ENCODE peak calls at places on chromosomes 4 and X, in six cellular contexts. I is progenitor cell of endocrine pancreas; Q is stomach; M is activated naive CD8-positive, alpha-beta T cell treated with anti-CD3 and anti-CD28 coated beads for 36 hours; C is effector CD4-positive, alpha-beta T cell; G is SW480. L is an unnamed sample.

GRCh38 chr4:1249148-1249730 is 309 bp upstream of the CTBP1 start:
- DNase-seq in Q (peak; percentile 90), M (peak; percentile 89), C (peak; percentile 79), I (peak; percentile 71), G (peak; percentile 69), L (peak; percentile 84)

GRCh38 chr4:21699437-21699836 is 249.1 kb downstream of the KCNIP4 start:
- DNase-seq in G (no peak), I (no peak), Q (peak; percentile 26), M (no peak), C (no peak), L (no peak)

GRCh38 chrX:16839224-16839851 is 30.8 kb downstream of the RBBP7 start:
- DNase-seq in M (no peak), C (no peak), Q (no peak), I (no peak), G (no peak), L (no peak)

GRCh38 chr4:56466910-56467283 is 520 bp upstream of the SRP72 start:
- DNase-seq in M (no peak), I (no peak), Q (no peak), C (no peak), G (no peak), L (no peak)

GRCh38 chr4:136036744-136037143 is 1495.5 kb downstream of the PCDH18 start:
- DNase-seq in C (no peak), M (no peak), Q (no peak), G (no peak), I (no peak), L (no peak)

GRCh38 chr4:55397024-55397520 is 1.3 kb downstream of the TMEM165 start:
- DNase-seq in C (no peak), Q (no peak), I (no peak), M (no peak), G (no peak), L (no peak)

GRCh38 chrX:66635360-66635759 is 3.5 kb downstream of the EDA2R start:
- DNase-seq in G (no peak), C (no peak), Q (no peak), I (no peak), M (no peak), L (no peak)

GRCh38 chr4:98780111-98780549 is 121.7 kb upstream of the TSPAN5 start:
- DNase-seq in Q (no peak), M (no peak), I (no peak), C (no peak), G (no peak), L (no peak)

GRCh38 chrX:136183175-136183574 is 35.8 kb downstream of the FHL1 start:
- DNase-seq in I (no peak), Q (no peak), M (no peak), G (no peak), C (no peak), L (no peak)

GRCh38 chr4:8915201-8916200 is 43.9 kb upstream of the HMX1 start:
- DNase-seq in M (no peak), G (no peak), C (no peak), Q (peak; percentile 20), I (peak; percentile 7), L (no peak)

GRCh38 chr4:7845493-7846124 is 94.1 kb downstream of the AFAP1 start:
- DNase-seq in M (no peak), G (no peak), C (no peak), Q (no peak), I (no peak), L (no peak)

GRCh38 chrX:103254171-103254824 is 657 bp downstream of the TCEAL8 start:
- DNase-seq in G (peak; percentile 47), C (no peak), M (peak; percentile 41), Q (peak; percentile 42), I (peak; percentile 39), L (no peak)

GRCh38 chr4:170662250-170662649 is 572.5 kb upstream of the AADAT start:
- DNase-seq in C (no peak), G (no peak), M (no peak), Q (no peak), I (no peak), L (no peak)

GRCh38 chr4:76989391-76990061 is 40.0 kb downstream of the SEPTIN11 start:
- DNase-seq in C (peak; percentile 50), Q (no peak), M (peak; percentile 58), I (no peak), G (no peak), L (no peak)

GRCh38 chrX:153477901-153478300 is 7.5 kb upstream of the HAUS7 start:
- DNase-seq in G (no peak), I (no peak), Q (no peak), M (no peak), C (no peak), L (no peak)

GRCh38 chr4:78876568-78877320 is 62.5 kb downstream of the PAQR3 start:
- DNase-seq in C (no peak), M (no peak), Q (no peak), G (no peak), I (no peak), L (no peak)

GRCh38 chr4:18155062-18156041 is 133.8 kb upstream of the LCORL start:
- DNase-seq in M (no peak), I (no peak), G (no peak), Q (no peak), C (no peak), L (no peak)

GRCh38 chr4:78629991-78630541 is 78.5 kb downstream of the ANXA3 start:
- DNase-seq in C (no peak), G (no peak), I (no peak), M (no peak), Q (no peak), L (no peak)

GRCh38 chr4:182133033-182133432 is 110.2 kb upstream of the TENM3 start:
- DNase-seq in G (no peak), I (no peak), Q (no peak), M (no peak), C (no peak), L (no peak)

L was measured in mesothelial cell of epicardium.